ENCODE peak calls at places on chromosomes 3 and 15, in seven cellular contexts. One of them, this sample, is unnamed.

GRCh38 chr15:92693922-92694331 is 38.4 kb upstream of the FAM174B start:
- DNase-seq in HepG2: peak
- DNase-seq in body of pancreas: no peak
- DNase-seq in testis: no peak
- DNase-seq in GM12892: no peak
- DNase-seq in spleen: no peak
- DNase-seq in esophagus squamous epithelium: no peak
- DNase-seq in this sample: peak

GRCh38 chr3:193851941-193852674 is 259.1 kb downstream of the OPA1 start:
- DNase-seq in spleen: no peak
- DNase-seq in GM12892: no peak
- DNase-seq in HepG2: no peak
- DNase-seq in body of pancreas: peak
- DNase-seq in esophagus squamous epithelium: no peak
- DNase-seq in testis: no peak
- DNase-seq in this sample: no peak

GRCh38 chr3:13111874-13112520 is 38.8 kb upstream of the IQSEC1 start:
- DNase-seq in esophagus squamous epithelium: no peak
- DNase-seq in spleen: peak
- DNase-seq in body of pancreas: peak
- DNase-seq in GM12892: no peak
- DNase-seq in HepG2: peak
- DNase-seq in testis: peak
- DNase-seq in this sample: no peak

GRCh38 chr3:177525414-177525813 is 328.1 kb upstream of the TBL1XR1 start:
- DNase-seq in spleen: no peak
- DNase-seq in body of pancreas: no peak
- DNase-seq in GM12892: no peak
- DNase-seq in esophagus squamous epithelium: no peak
- DNase-seq in HepG2: no peak
- DNase-seq in testis: no peak
- DNase-seq in this sample: no peak

GRCh38 chr3:116445291-116445841 is at the start of gene LSAMP:
- DNase-seq in GM12892: no peak
- DNase-seq in esophagus squamous epithelium: no peak
- DNase-seq in spleen: no peak
- DNase-seq in testis: peak
- DNase-seq in body of pancreas: no peak
- DNase-seq in HepG2: no peak
- DNase-seq in this sample: no peak

GRCh38 chr3:169297214-169297613 is 366.3 kb downstream of the MECOM start:
- DNase-seq in testis: no peak
- DNase-seq in esophagus squamous epithelium: no peak
- DNase-seq in HepG2: no peak
- DNase-seq in GM12892: no peak
- DNase-seq in spleen: no peak
- DNase-seq in body of pancreas: no peak
- DNase-seq in this sample: no peak

GRCh38 chr3:180184806-180185205 is 148.1 kb upstream of the PEX5L start:
- DNase-seq in esophagus squamous epithelium: no peak
- DNase-seq in testis: no peak
- DNase-seq in GM12892: no peak
- DNase-seq in body of pancreas: no peak
- DNase-seq in spleen: no peak
- DNase-seq in HepG2: no peak
- DNase-seq in this sample: no peak

GRCh38 chr3:152969557-152970300 is 134.8 kb downstream of the P2RY1 start:
- DNase-seq in spleen: no peak
- DNase-seq in testis: no peak
- DNase-seq in GM12892: no peak
- DNase-seq in body of pancreas: no peak
- DNase-seq in HepG2: peak
- DNase-seq in esophagus squamous epithelium: no peak
- DNase-seq in this sample: peak

GRCh38 chr3:129015388-129016105 is 14.4 kb downstream of the EFCC1 start:
- DNase-seq in spleen: peak
- DNase-seq in HepG2: no peak
- DNase-seq in testis: no peak
- DNase-seq in GM12892: no peak
- DNase-seq in body of pancreas: no peak
- DNase-seq in esophagus squamous epithelium: no peak
- DNase-seq in this sample: no peak

GRCh38 chr15:51924146-51925068 is 47.2 kb downstream of the LEO1 start:
- DNase-seq in GM12892: no peak
- DNase-seq in spleen: no peak
- DNase-seq in esophagus squamous epithelium: no peak
- DNase-seq in testis: no peak
- DNase-seq in HepG2: no peak
- DNase-seq in body of pancreas: no peak
- DNase-seq in this sample: no peak

GRCh38 chr3:38551026-38551832 is 55.1 kb downstream of the EXOG start:
- DNase-seq in esophagus squamous epithelium: no peak
- DNase-seq in HepG2: no peak
- DNase-seq in spleen: peak
- DNase-seq in body of pancreas: no peak
- DNase-seq in testis: no peak
- DNase-seq in GM12892: no peak
- DNase-seq in this sample: no peak

GRCh38 chr3:192947421-192947820 is 29.8 kb upstream of the MB21D2 start:
- DNase-seq in body of pancreas: no peak
- DNase-seq in testis: no peak
- DNase-seq in HepG2: no peak
- DNase-seq in GM12892: no peak
- DNase-seq in esophagus squamous epithelium: no peak
- DNase-seq in spleen: no peak
- DNase-seq in this sample: no peak

GRCh38 chr3:165895919-165896318 is 58.7 kb upstream of the BCHE start:
- DNase-seq in HepG2: peak
- DNase-seq in spleen: no peak
- DNase-seq in GM12892: no peak
- DNase-seq in testis: peak
- DNase-seq in esophagus squamous epithelium: no peak
- DNase-seq in body of pancreas: peak
- DNase-seq in this sample: no peak

GRCh38 chr3:48600711-48601621 is 5.8 kb upstream of the COL7A1 start:
- DNase-seq in testis: no peak
- DNase-seq in body of pancreas: no peak
- DNase-seq in esophagus squamous epithelium: no peak
- DNase-seq in GM12892: no peak
- DNase-seq in HepG2: no peak
- DNase-seq in spleen: no peak
- DNase-seq in this sample: no peak

GRCh38 chr3:9468460-9468859 is 71.0 kb downstream of the SETD5 start:
- DNase-seq in body of pancreas: no peak
- DNase-seq in esophagus squamous epithelium: no peak
- DNase-seq in spleen: no peak
- DNase-seq in testis: no peak
- DNase-seq in GM12892: no peak
- DNase-seq in HepG2: no peak
- DNase-seq in this sample: no peak

GRCh38 chr15:89317188-89317720 is 17.4 kb downstream of the POLG start:
- DNase-seq in body of pancreas: no peak
- DNase-seq in HepG2: no peak
- DNase-seq in esophagus squamous epithelium: no peak
- DNase-seq in testis: no peak
- DNase-seq in GM12892: no peak
- DNase-seq in spleen: no peak
- DNase-seq in this sample: no peak

GRCh38 chr3:194374930-194375329 is 5.4 kb upstream of the LRRC15 start:
- DNase-seq in spleen: no peak
- DNase-seq in GM12892: no peak
- DNase-seq in HepG2: no peak
- DNase-seq in testis: no peak
- DNase-seq in body of pancreas: no peak
- DNase-seq in esophagus squamous epithelium: no peak
- DNase-seq in this sample: no peak

GRCh38 chr3:45922950-45923590 is 20.2 kb upstream of the CXCR6 start:
- DNase-seq in testis: no peak
- DNase-seq in spleen: no peak
- DNase-seq in HepG2: no peak
- DNase-seq in GM12892: no peak
- DNase-seq in esophagus squamous epithelium: no peak
- DNase-seq in body of pancreas: no peak
- DNase-seq in this sample: no peak

GRCh38 chr3:66598168-66598567 is 97.3 kb upstream of the LRIG1 start:
- DNase-seq in HepG2: no peak
- DNase-seq in body of pancreas: no peak
- DNase-seq in esophagus squamous epithelium: no peak
- DNase-seq in GM12892: no peak
- DNase-seq in spleen: no peak
- DNase-seq in testis: no peak
- DNase-seq in this sample: no peak

GRCh38 chr3:113514265-113514769 is 639 bp downstream of the SPICE1 start:
- DNase-seq in testis: peak
- DNase-seq in HepG2: peak
- DNase-seq in GM12892: no peak
- DNase-seq in esophagus squamous epithelium: no peak
- DNase-seq in body of pancreas: no peak
- DNase-seq in spleen: no peak
- DNase-seq in this sample: no peak

GRCh38 chr3:52005571-52005986 is 9.9 kb upstream of the RPL29 start:
- DNase-seq in esophagus squamous epithelium: no peak
- DNase-seq in body of pancreas: peak
- DNase-seq in HepG2: no peak
- DNase-seq in GM12892: no peak
- DNase-seq in spleen: no peak
- DNase-seq in testis: peak
- DNase-seq in this sample: no peak

GRCh38 chr3:102180291-102180931 is 254.4 kb upstream of the ZPLD1 start:
- DNase-seq in GM12892: no peak
- DNase-seq in spleen: no peak
- DNase-seq in body of pancreas: no peak
- DNase-seq in HepG2: no peak
- DNase-seq in testis: no peak
- DNase-seq in esophagus squamous epithelium: no peak
- DNase-seq in this sample: no peak

GRCh38 chr3:33547101-33547500 is 106.9 kb upstream of the UBP1 start:
- DNase-seq in esophagus squamous epithelium: no peak
- DNase-seq in body of pancreas: no peak
- DNase-seq in spleen: no peak
- DNase-seq in testis: no peak
- DNase-seq in HepG2: no peak
- DNase-seq in GM12892: no peak
- DNase-seq in this sample: no peak
- TF ChIP-seq POLR2A in esophagus squamous epithelium: no peak
- TF ChIP-seq POLR2A in body of pancreas: no peak
- TF ChIP-seq POLR2A in spleen: no peak
- TF ChIP-seq POLR2A in testis: no peak
- TF ChIP-seq POLR2A in HepG2: no peak
- TF ChIP-seq POLR2A in GM12892: no peak
- TF ChIP-seq POLR2A in this sample: no peak

GRCh38 chr3:195900426-195901355 is 7.7 kb downstream of the TNK2 start:
- DNase-seq in esophagus squamous epithelium: peak
- DNase-seq in GM12892: no peak
- DNase-seq in body of pancreas: peak
- DNase-seq in testis: peak
- DNase-seq in HepG2: peak
- DNase-seq in spleen: peak
- DNase-seq in this sample: peak
- TF ChIP-seq POLR2A in esophagus squamous epithelium: no peak
- TF ChIP-seq POLR2A in GM12892: peak
- TF ChIP-seq POLR2A in body of pancreas: no peak
- TF ChIP-seq POLR2A in testis: no peak
- TF ChIP-seq POLR2A in HepG2: no peak
- TF ChIP-seq POLR2A in spleen: no peak
- TF ChIP-seq POLR2A in this sample: peak

GRCh38 chr15:41836072-41836471 is 2.6 kb upstream of the PLA2G4B start:
- DNase-seq in body of pancreas: no peak
- DNase-seq in testis: no peak
- DNase-seq in spleen: no peak
- DNase-seq in HepG2: no peak
- DNase-seq in esophagus squamous epithelium: no peak
- DNase-seq in GM12892: no peak
- DNase-seq in this sample: no peak

GRCh38 chr15:41836713-41837454 is 1.8 kb upstream of the PLA2G4B start:
- DNase-seq in HepG2: no peak
- DNase-seq in body of pancreas: no peak
- DNase-seq in spleen: no peak
- DNase-seq in GM12892: no peak
- DNase-seq in testis: no peak
- DNase-seq in esophagus squamous epithelium: no peak
- DNase-seq in this sample: no peak

GRCh38 chr15:41840673-41841072 is 2.0 kb downstream of the PLA2G4B start:
- DNase-seq in esophagus squamous epithelium: no peak
- DNase-seq in spleen: no peak
- DNase-seq in body of pancreas: no peak
- DNase-seq in HepG2: no peak
- DNase-seq in GM12892: no peak
- DNase-seq in testis: no peak
- DNase-seq in this sample: no peak

GRCh38 chr15:41840092-41840491 is 1.4 kb downstream of the PLA2G4B start:
- DNase-seq in GM12892: no peak
- DNase-seq in testis: no peak
- DNase-seq in esophagus squamous epithelium: no peak
- DNase-seq in body of pancreas: no peak
- DNase-seq in spleen: no peak
- DNase-seq in HepG2: no peak
- DNase-seq in this sample: no peak

GRCh38 chr15:41838400-41838897 is at the start of gene PLA2G4B:
- DNase-seq in esophagus squamous epithelium: no peak
- DNase-seq in HepG2: no peak
- DNase-seq in testis: no peak
- DNase-seq in GM12892: no peak
- DNase-seq in body of pancreas: peak
- DNase-seq in spleen: no peak
- DNase-seq in this sample: no peak
- TF ChIP-seq POLR2A in esophagus squamous epithelium: no peak
- TF ChIP-seq POLR2A in HepG2: no peak
- TF ChIP-seq POLR2A in testis: no peak
- TF ChIP-seq POLR2A in GM12892: no peak
- TF ChIP-seq POLR2A in body of pancreas: no peak
- TF ChIP-seq POLR2A in spleen: no peak
- TF ChIP-seq POLR2A in this sample: no peak

GRCh38 chr3:159992601-159993000 is 4.0 kb downstream of the IL12A start:
- DNase-seq in spleen: no peak
- DNase-seq in GM12892: no peak
- DNase-seq in esophagus squamous epithelium: no peak
- DNase-seq in body of pancreas: no peak
- DNase-seq in testis: no peak
- DNase-seq in HepG2: no peak
- DNase-seq in this sample: no peak

GRCh38 chr3:159987291-159987711 is 1.3 kb upstream of the IL12A start:
- DNase-seq in esophagus squamous epithelium: no peak
- DNase-seq in testis: no peak
- DNase-seq in GM12892: no peak
- DNase-seq in body of pancreas: no peak
- DNase-seq in spleen: no peak
- DNase-seq in HepG2: no peak
- DNase-seq in this sample: no peak

GRCh38 chr3:159991591-159991990 is 3.0 kb downstream of the IL12A start:
- DNase-seq in GM12892: no peak
- DNase-seq in esophagus squamous epithelium: no peak
- DNase-seq in HepG2: no peak
- DNase-seq in body of pancreas: no peak
- DNase-seq in spleen: no peak
- DNase-seq in testis: no peak
- DNase-seq in this sample: no peak

GRCh38 chr3:159989973-159990846 is 1.6 kb downstream of the IL12A start:
- DNase-seq in spleen: no peak
- DNase-seq in esophagus squamous epithelium: no peak
- DNase-seq in GM12892: no peak
- DNase-seq in HepG2: no peak
- DNase-seq in testis: no peak
- DNase-seq in body of pancreas: no peak
- DNase-seq in this sample: no peak

GRCh38 chr3:159988617-159989251 is at the start of gene IL12A:
- DNase-seq in spleen: peak
- DNase-seq in testis: peak
- DNase-seq in GM12892: peak
- DNase-seq in body of pancreas: peak
- DNase-seq in esophagus squamous epithelium: peak
- DNase-seq in HepG2: peak
- DNase-seq in this sample: peak
- TF ChIP-seq POLR2A in spleen: no peak
- TF ChIP-seq POLR2A in testis: no peak
- TF ChIP-seq POLR2A in GM12892: no peak
- TF ChIP-seq POLR2A in body of pancreas: no peak
- TF ChIP-seq POLR2A in esophagus squamous epithelium: no peak
- TF ChIP-seq POLR2A in HepG2: peak
- TF ChIP-seq POLR2A in this sample: no peak